ENCODE peak calls at places on chromosomes 1 and 21, in eight cellular contexts. Q is IMR-90, G is mammary epithelial cell, Z is prostate gland, D is mesothelial cell of epicardium, N is astrocyte of the spinal cord, X is A673, E is nephron progenitor cell. A is an unnamed sample.

GRCh38 chr1:6105763-6106162 is 60.1 kb downstream of the KCNAB2 start:
- DNase-seq in Z (no peak), N (no peak), D (no peak), G (no peak), Q (no peak), E (no peak), X (no peak), A (no peak)

GRCh38 chr1:70358921-70359564 is 4.5 kb upstream of the ANKRD13C start:
- DNase-seq in D (no peak), G (peak; percentile 68), Q (peak; percentile 46), N (peak; percentile 63), X (no peak), Z (no peak), E (no peak), A (peak; percentile 56)

GRCh38 chr1:93846929-93847810 is 31.8 kb downstream of the DNTTIP2 start:
- DNase-seq in Q (peak; percentile 82), G (peak; percentile 89), N (peak; percentile 90), X (peak; percentile 92), D (peak; percentile 93), Z (peak; percentile 89), E (peak; percentile 88), A (peak; percentile 74)

GRCh38 chr1:15852036-15852827 is 4.7 kb downstream of the SPEN start:
- DNase-seq in E (no peak), D (no peak), G (no peak), N (peak; percentile 20), Z (no peak), Q (peak; percentile 44), X (no peak), A (no peak)

GRCh38 chr1:31505884-31506497 is 70.3 kb upstream of the TINAGL1 start:
- DNase-seq in D (no peak), E (no peak), G (peak; percentile 45), Q (peak; percentile 84), N (peak; percentile 17), X (no peak), Z (no peak), A (peak; percentile 82)

GRCh38 chr1:167135281-167135840 is 41.5 kb downstream of the STYXL2 start:
- DNase-seq in X (no peak), Z (no peak), G (no peak), D (no peak), E (no peak), N (no peak), Q (no peak), A (no peak)

GRCh38 chr1:3624194-3625136 is at the start of gene TPRG1L:
- DNase-seq in G (peak; percentile 94), D (peak; percentile 99), Z (peak; percentile 99), X (peak; percentile 98), N (peak; percentile 95), Q (peak; percentile 90), E (peak; percentile 99), A (peak; percentile 94)

GRCh38 chr1:78280626-78281025 is 210.1 kb upstream of the PTGFR start:
- DNase-seq in G (peak; percentile 28), X (no peak), Q (no peak), Z (no peak), D (no peak), E (no peak), N (peak; percentile 26), A (no peak)

GRCh38 chr1:171418546-171418945 is 66.8 kb upstream of the PRRC2C start:
- DNase-seq in Z (no peak), X (no peak), N (no peak), E (no peak), G (no peak), Q (no peak), D (no peak), A (no peak)

GRCh38 chr21:32301596-32301995 is 2.9 kb downstream of the MRAP start:
- DNase-seq in Q (no peak), Z (no peak), N (no peak), D (no peak), X (no peak), E (no peak), G (no peak), A (no peak)

GRCh38 chr21:35925497-35925896 is 134.8 kb downstream of the SETD4 start:
- DNase-seq in Q (peak; percentile 18), N (peak; percentile 77), X (peak; percentile 37), Z (peak; percentile 20), D (no peak), G (peak; percentile 58), E (peak; percentile 8), A (no peak)

GRCh38 chr1:113291777-113292659 is 98.3 kb upstream of the MAGI3 start:
- DNase-seq in E (no peak), Q (no peak), D (no peak), G (no peak), Z (no peak), X (no peak), N (no peak), A (no peak)

GRCh38 chr1:156767101-156767878 is at the start of gene PRCC:
- DNase-seq in X (peak; percentile 100), G (peak; percentile 100), Q (peak; percentile 100), D (peak; percentile 93), Z (peak; percentile 99), N (peak; percentile 100), E (peak; percentile 92), A (peak; percentile 100)
- TF ChIP-seq CTCF in X (no peak), G (no peak), Q (no peak), D (no peak), Z (no peak), N (no peak), E (no peak), A (no peak)

DNA sequence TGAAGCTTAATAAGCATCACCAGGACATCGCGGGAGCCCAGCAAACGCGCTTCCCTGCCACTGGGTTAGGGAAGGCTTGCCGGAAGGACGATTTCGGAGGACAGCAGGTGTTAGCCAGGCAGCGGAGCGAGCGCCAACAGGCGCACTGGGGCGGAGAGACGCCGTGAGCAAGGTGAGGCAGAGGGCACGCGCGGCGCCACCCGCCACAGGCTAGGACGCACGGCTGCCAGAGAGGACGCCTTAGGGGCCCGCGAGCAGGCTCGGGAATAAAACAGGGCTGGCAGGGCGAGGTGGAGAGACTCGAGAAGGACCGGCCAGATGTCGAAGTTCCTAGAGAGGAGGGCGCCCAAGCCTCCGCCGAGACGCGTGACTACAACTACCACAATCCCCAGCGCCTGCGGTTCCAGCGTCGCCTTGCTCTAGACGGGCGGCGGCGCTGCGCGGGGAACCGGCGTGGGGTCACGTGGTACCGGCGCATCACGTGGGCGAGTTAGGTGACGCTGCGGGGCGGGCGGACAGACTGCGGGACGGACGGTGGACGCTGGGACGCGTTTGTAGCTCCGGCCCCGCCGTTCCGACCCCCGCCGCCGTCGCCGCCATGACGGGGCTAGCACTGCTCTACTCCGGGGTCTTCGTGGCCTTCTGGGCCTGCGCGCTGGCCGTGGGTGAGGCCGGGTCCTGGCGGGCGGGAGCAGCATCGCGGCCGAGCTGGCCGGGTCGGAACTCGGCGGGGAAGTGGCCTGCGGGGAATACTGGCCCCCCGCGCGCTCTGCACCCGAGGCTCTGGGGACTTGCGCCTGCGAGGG is at the start of gene ATP6V0B:
- DNase-seq in E (peak; percentile 95), D (peak; percentile 95), Z (peak; percentile 97), N (peak; percentile 93), G (peak; percentile 93), Q (peak; percentile 89), X (peak; percentile 98), A (peak; percentile 90)
- TF ChIP-seq CTCF in E (no peak), D (no peak), Z (peak; percentile 44), N (peak; percentile 11), G (no peak), Q (peak; percentile 23), X (no peak), A (peak; percentile 54)

DNA sequence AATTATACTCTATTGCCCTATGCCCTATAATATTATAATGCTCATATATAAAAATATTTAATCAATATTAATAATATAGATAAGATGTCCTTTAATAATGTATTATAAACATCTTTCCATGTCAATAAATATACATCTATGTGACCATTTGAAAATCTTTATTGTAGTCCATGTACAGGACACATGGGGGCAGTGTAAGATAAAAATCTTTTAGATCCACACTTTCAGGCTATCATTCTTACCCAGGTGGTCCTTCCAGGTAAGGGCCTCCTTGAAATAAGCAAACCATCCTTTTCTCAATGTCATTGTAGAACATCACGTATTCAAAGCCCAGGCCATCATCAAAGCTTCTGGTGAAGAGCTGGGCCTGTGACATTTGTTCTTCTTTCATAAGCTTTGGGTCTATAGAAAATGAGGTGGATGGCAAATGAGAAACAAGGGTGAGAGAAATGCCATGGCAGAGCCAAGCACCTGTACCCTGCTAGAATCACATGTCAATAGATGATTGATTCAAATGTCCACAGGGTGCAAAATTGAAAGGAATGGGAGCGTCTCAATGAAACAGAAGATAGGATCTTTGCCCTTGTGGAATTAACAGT is 20.2 kb downstream of the THEM4 start:
- DNase-seq in Q (no peak), G (no peak), D (no peak), E (no peak), X (no peak), Z (no peak), N (no peak), A (no peak)
- TF ChIP-seq CTCF in Q (peak; percentile 45), G (peak; percentile 15), D (peak; percentile 53), E (peak; percentile 41), X (peak; percentile 53), Z (peak; percentile 16), N (peak; percentile 35), A (peak; percentile 77)

GRCh38 chr1:48102766-48103165 is 105.6 kb upstream of the TRABD2B start:
- DNase-seq in Q (no peak), X (no peak), Z (no peak), N (no peak), E (no peak), D (no peak), G (no peak), A (no peak)

GRCh38 chr1:48107516-48107915 is 110.3 kb upstream of the TRABD2B start:
- DNase-seq in Z (no peak), E (no peak), Q (no peak), X (no peak), D (no peak), G (peak; percentile 53), N (no peak), A (no peak)

GRCh38 chr1:48103495-48103894 is 106.3 kb upstream of the TRABD2B start:
- DNase-seq in X (no peak), E (no peak), Z (no peak), N (no peak), Q (no peak), D (no peak), G (no peak), A (no peak)

GRCh38 chr1:48106049-48106448 is 108.9 kb upstream of the TRABD2B start:
- DNase-seq in X (no peak), N (no peak), E (no peak), G (no peak), Z (no peak), Q (no peak), D (no peak), A (no peak)

GRCh38 chr1:48105167-48105566 is 108.0 kb upstream of the TRABD2B start:
- DNase-seq in Q (no peak), Z (no peak), N (no peak), D (no peak), X (no peak), E (no peak), G (no peak), A (no peak)
- TF ChIP-seq CTCF in Q (no peak), Z (peak; percentile 15), N (no peak), D (no peak), X (peak; percentile 36), E (peak; percentile 26), G (peak; percentile 35), A (no peak)

DNA sequence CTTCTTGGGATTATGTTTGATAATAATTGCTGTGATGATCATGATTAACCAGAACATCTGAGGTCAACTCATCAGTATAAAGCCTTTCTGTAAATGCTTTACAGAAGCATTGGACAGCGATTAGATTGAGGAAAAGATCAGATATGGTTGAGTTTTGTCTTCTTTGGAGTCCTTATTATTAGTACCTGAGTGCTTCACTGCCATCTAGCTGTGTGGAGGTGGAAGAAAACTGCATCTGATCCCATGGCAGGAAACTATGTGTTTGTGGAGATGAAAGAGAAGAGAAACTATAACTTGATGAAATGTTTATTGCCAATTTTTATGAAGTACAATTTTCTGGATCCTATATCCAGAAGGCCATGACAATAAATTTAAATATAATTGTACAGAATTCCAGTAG is 11.4 kb downstream of the FLG2 start:
- DNase-seq in D (no peak), N (no peak), Q (no peak), X (no peak), E (no peak), G (no peak), Z (no peak), A (no peak)
- TF ChIP-seq CTCF in D (no peak), N (peak; percentile 25), Q (no peak), X (peak; percentile 34), E (no peak), G (peak; percentile 48), Z (no peak), A (peak; percentile 14)